ENCODE peak calls at places on chromosome 1, in five cellular contexts. Y, O, R, B and K are unnamed samples.

GRCh38 chr1:157993179-157994080 is at the start of gene KIRREL1:
- DNase-seq in Y (no peak), O (peak), R (no peak), B (no peak), K (no peak)

GRCh38 chr1:24369199-24369598 is 44.4 kb downstream of the STPG1 start:
- DNase-seq in Y (no peak), O (no peak), R (no peak), B (no peak), K (no peak)

GRCh38 chr1:160779662-160780397 is 16.1 kb upstream of the LY9 start:
- DNase-seq in Y (peak), O (peak), R (no peak), B (peak), K (peak)

GRCh38 chr1:211420389-211420788 is 71.6 kb downstream of the RD3 start:
- DNase-seq in Y (no peak), O (peak), R (no peak), B (no peak), K (no peak)

GRCh38 chr1:116373451-116374339 is 651 bp downstream of the ATP1A1 start:
- DNase-seq in Y (peak), O (peak), R (no peak), B (no peak), K (no peak)

GRCh38 chr1:217048104-217048707 is 325.0 kb upstream of the ESRRG start:
- DNase-seq in Y (peak), O (peak), R (no peak), B (no peak), K (peak)

GRCh38 chr1:30452170-30452569 is 271.2 kb downstream of the MATN1 start:
- DNase-seq in Y (no peak), O (no peak), R (no peak), B (no peak), K (no peak)

GRCh38 chr1:11817192-11817591 is 11.2 kb downstream of the CLCN6 start:
- DNase-seq in Y (no peak), O (no peak), R (no peak), B (no peak), K (no peak)

GRCh38 chr1:38817958-38818705 is 41.4 kb downstream of the RRAGC start:
- DNase-seq in Y (peak), O (peak), R (no peak), B (no peak), K (peak)

GRCh38 chr1:153607381-153607780 is 5.6 kb downstream of the S100A16 start:
- DNase-seq in Y (no peak), O (no peak), R (no peak), B (no peak), K (no peak)

GRCh38 chr1:153608089-153608672 is 4.8 kb downstream of the S100A16 start:
- DNase-seq in Y (no peak), O (no peak), R (no peak), B (no peak), K (no peak)

GRCh38 chr1:153608742-153609584 is 4.0 kb downstream of the S100A16 start:
- DNase-seq in Y (no peak), O (no peak), R (no peak), B (peak), K (peak)

GRCh38 chr1:153609585-153609907 is 3.4 kb downstream of the S100A16 start:
- DNase-seq in Y (no peak), O (no peak), R (no peak), B (no peak), K (no peak)

DNA sequence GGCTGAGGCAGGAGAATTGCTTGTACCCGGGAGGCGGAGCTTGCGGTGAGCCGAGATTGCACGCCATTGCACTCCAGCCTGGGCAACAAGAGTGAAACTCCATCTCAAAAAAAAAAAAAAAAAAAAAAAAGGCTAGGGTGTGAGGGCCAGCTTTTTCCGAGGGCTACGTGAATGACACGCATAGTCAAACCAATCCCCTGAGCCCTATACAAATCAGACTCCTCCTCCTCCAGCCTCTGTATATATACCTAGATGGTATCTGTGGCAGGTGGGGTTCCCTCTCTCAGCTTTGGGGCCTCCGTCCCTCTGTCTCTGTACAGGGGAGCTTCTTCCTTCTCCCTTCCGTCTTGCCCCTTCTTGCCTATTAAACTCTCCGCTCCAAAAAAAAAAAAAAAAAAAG is 6.7 kb downstream of the S100A16 start:
- DNase-seq in Y (no peak), O (no peak), R (no peak), B (no peak), K (no peak)
- TF ChIP-seq SUZ12 in Y (no peak), O (no peak), R (no peak), B (no peak), K (no peak)

GRCh38 chr1:76866566-76866965 is 714 bp upstream of the ST6GALNAC5 start:
- DNase-seq in Y (no peak), O (no peak), R (no peak), B (no peak), K (no peak)

GRCh38 chr1:76868154-76868882 is 1.0 kb downstream of the ST6GALNAC5 start:
- DNase-seq in Y (peak), O (peak), R (no peak), B (no peak), K (no peak)

GRCh38 chr1:76864383-76864782 is 2.9 kb upstream of the ST6GALNAC5 start:
- DNase-seq in Y (no peak), O (no peak), R (no peak), B (no peak), K (no peak)

GRCh38 chr1:76867342-76868130 is at the start of gene ST6GALNAC5:
- DNase-seq in Y (peak), O (peak), R (no peak), B (no peak), K (no peak)

DNA sequence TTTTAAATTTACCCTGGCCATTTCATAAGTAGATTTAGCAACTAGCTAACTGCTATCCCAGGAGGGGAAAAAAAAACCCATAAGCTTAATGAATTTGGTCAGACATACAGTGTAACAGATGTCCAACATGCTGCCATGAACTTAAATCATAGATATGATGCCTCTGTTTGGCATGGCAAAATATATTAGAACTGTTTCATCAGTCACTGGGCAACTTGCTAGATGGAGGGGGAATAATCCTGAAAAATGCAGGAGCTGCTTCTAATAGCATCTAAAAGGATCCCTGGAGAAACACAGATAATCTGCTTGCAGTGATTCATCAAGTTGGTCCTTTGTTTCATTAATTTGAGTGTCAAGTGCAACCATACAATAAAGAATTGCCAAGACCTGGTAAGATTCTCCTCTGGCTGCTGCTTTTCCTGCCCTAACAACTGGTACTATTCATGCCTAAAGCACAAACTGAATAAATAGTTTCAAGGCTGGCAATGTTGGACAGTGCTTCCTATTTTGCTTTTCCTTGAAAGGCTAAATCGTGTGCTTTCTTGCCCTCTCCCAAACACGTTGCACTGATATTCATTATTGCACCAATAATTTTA is 1.5 kb upstream of the ST6GALNAC5 start:
- DNase-seq in Y (no peak), O (no peak), R (no peak), B (no peak), K (no peak)
- TF ChIP-seq SUZ12 in Y (no peak), O (no peak), R (no peak), B (no peak), K (no peak)

GRCh38 chr1:51732701-51733425 is 116.0 kb downstream of the OSBPL9 start:
- DNase-seq in Y (no peak), O (no peak), R (no peak), B (no peak), K (no peak)
- TF ChIP-seq SUZ12 in Y (no peak), O (no peak), R (no peak), B (no peak), K (no peak)

DNA sequence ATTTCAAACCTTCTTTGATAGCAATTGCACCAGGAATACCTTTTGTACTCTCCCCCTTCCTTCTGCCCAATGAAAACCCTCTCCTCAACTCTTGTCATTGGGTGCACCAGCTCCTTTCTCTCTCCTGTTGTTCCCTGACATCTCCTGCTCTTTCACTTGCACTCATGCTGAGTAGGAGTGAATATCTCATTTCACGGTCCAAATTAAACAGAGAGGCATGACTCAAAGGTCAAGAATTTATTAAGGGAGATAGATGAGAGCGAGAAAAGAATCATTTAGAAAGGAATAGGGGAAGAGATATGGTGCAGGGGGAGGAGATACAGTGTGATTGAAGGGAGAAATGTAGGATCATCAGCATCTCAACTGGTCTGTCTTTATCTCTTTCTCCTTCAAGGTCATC is 22.1 kb downstream of the AIM2 start:
- DNase-seq in Y (no peak), O (no peak), R (no peak), B (no peak), K (no peak)
- TF ChIP-seq SUZ12 in Y (no peak), O (no peak), R (no peak), B (no peak), K (no peak)

GRCh38 chr1:25649505-25650218 is 33.1 kb downstream of the MAN1C1 start:
- DNase-seq in Y (no peak), O (no peak), R (no peak), B (no peak), K (no peak)

GRCh38 chr1:25649041-25649440 is 32.5 kb downstream of the MAN1C1 start:
- DNase-seq in Y (no peak), O (no peak), R (no peak), B (no peak), K (no peak)

GRCh38 chr1:25645641-25646400 is 29.2 kb downstream of the MAN1C1 start:
- DNase-seq in Y (no peak), O (no peak), R (no peak), B (no peak), K (no peak)

GRCh38 chr1:25647106-25647505 is 30.5 kb downstream of the MAN1C1 start:
- DNase-seq in Y (no peak), O (no peak), R (no peak), B (no peak), K (no peak)

DNA sequence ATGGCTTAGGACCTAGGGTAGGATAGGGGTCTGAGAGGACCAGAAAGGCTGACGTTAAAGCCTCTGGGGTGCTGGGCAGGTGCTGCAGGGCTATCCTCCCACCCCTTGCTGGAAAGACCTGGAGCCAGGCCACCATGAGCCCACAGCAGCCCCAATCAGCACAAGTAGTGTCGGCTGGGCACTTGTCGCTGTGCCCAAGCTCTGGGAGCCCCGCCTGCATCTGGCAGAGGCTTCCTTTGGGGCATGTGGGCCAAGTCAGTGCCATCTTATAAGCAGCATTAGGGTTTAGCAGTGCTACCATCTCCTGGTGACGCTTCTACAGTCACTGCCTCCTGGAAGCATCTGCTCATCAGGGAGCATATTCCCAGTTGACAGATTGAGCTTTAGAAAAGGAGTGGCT is 31.3 kb downstream of the MAN1C1 start:
- DNase-seq in Y (no peak), O (no peak), R (no peak), B (no peak), K (no peak)
- TF ChIP-seq SUZ12 in Y (no peak), O (no peak), R (no peak), B (no peak), K (no peak)

DNA sequence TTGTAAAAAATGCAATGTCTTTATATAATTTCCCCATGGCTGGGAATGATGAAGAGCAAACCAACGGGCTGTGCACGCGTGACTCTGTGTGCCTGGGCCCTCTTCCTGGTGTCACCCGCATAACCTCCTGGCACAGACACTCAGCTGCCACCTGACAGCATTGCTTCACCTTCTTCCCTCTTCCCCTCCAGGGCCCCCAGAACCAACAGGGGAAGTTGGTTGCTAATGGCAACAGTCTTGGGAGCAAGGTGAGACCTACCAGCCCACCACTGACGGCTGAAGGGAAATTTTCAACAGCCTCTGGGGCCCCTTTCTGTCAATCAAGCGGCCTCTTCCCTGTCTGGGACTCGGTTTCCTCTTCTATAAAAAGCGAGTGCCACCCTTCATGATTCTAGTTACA is 33.2 kb downstream of the SSBP3 start:
- DNase-seq in Y (no peak), O (no peak), R (peak), B (no peak), K (no peak)
- TF ChIP-seq SUZ12 in Y (no peak), O (no peak), R (no peak), B (no peak), K (no peak)

DNA sequence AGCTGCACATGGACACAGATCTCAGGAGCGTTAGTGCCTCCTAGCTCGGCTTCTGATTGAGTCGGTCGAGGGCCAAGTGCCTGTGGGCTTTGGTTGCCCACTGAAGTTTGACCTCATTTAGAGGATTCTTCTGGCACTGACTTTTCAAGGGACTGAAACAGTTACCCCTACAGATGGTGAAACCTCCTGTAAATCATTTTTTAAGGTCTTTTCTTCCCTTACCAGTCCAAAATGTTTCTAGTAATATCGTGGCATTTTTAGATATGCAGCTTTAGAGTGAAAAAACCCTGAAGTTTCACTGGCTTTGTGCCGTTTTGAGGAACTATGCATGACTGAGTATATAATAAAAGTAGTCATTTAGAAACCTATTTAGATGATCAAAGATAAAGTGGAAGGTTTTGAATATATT is 34.7 kb upstream of the L1TD1 start:
- DNase-seq in Y (no peak), O (no peak), R (no peak), B (no peak), K (no peak)
- TF ChIP-seq SUZ12 in Y (no peak), O (no peak), R (no peak), B (no peak), K (no peak)

DNA sequence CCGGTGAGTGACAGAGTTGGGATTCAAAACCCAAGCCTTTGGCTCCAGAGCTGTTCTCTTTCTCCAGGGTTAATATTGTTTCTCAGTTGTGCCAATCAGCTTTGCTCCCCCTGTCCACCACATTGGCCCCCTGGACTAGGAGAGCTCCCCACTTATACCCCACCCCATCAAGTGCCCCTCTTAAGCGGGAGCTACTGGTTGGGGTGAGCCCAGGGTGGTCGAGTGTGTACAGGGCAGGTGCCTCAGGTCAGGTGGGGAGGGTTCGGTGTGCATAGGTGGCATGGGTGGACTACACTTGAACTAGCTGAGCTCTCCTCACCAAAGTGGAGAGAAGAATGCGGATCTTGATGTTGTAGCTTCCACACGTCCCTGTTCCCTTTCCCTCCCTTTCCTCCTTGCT is 14.2 kb downstream of the KCNA2 start:
- DNase-seq in Y (no peak), O (no peak), R (no peak), B (no peak), K (no peak)
- TF ChIP-seq SUZ12 in Y (no peak), O (no peak), R (no peak), B (no peak), K (no peak)